ENCODE peak calls at places on chromosomes 5 and 9, in six cellular contexts. K is neural crest cell, R is glutamatergic neuron, I is astrocyte, A is ureter, W is kidney tubule cell. S is an unnamed sample.

GRCh38 chr5:25713259-25713658 is 1068.5 kb upstream of the CDH10 start:
- DNase-seq in R (no peak), K (no peak), W (no peak), I (no peak), A (no peak), S (peak)

GRCh38 chr9:83266618-83267543 is 203.9 kb upstream of the RASEF start:
- DNase-seq in R (no peak), W (peak), K (peak), A (no peak), I (peak), S (no peak)

GRCh38 chr9:86637515-86637914 is 283.3 kb upstream of the TUT7 start:
- DNase-seq in A (no peak), I (peak), K (peak), W (peak), R (peak), S (no peak)

GRCh38 chr5:62671479-62671878 is 92.9 kb downstream of the LRRC70 start:
- DNase-seq in A (no peak), R (no peak), W (peak), I (no peak), K (no peak), S (no peak)

GRCh38 chr5:926416-927171 is 33.9 kb downstream of the TRIP13 start:
- DNase-seq in R (peak), I (peak), A (peak), W (peak), K (peak), S (no peak)

GRCh38 chr5:62017092-62017491 is 288.9 kb upstream of the KIF2A start:
- DNase-seq in W (no peak), K (no peak), R (no peak), I (no peak), A (no peak), S (no peak)

GRCh38 chr5:33725846-33726245 is 165.9 kb downstream of the ADAMTS12 start:
- DNase-seq in R (no peak), K (no peak), W (peak), A (no peak), I (peak), S (no peak)

GRCh38 chr9:100602302-100602930 is 24.5 kb downstream of the CAVIN4 start:
- DNase-seq in R (no peak), A (no peak), K (peak), I (peak), W (peak), S (peak)

GRCh38 chr9:81182421-81182820 is 506.9 kb downstream of the TLE1 start:
- DNase-seq in R (no peak), I (peak), A (no peak), K (no peak), W (peak), S (no peak)

GRCh38 chr5:130290219-130290618 is 386.0 kb downstream of the CHSY3 start:
- DNase-seq in W (no peak), I (peak), R (no peak), K (no peak), A (no peak), S (no peak)

GRCh38 chr5:135641329-135642178 is 62.8 kb upstream of the CXCL14 start:
- DNase-seq in A (no peak), I (no peak), K (no peak), W (no peak), R (no peak), S (no peak)

GRCh38 chr5:40413747-40414146 is 266.0 kb upstream of the PTGER4 start:
- DNase-seq in W (no peak), A (no peak), K (no peak), R (no peak), I (no peak), S (no peak)